ENCODE peak calls at places on chromosome 21, in nine cellular contexts. One of them, this sample, is unnamed.

GRCh38 chr21:42830456-42831455 is 48.6 kb downstream of the WDR4 start:
- DNase-seq in AG10803: no peak
- DNase-seq in iPS DF 6.9: no peak
- DNase-seq in mucosa of descending colon: no peak
- DNase-seq in brain microvascular endothelial cell: no peak
- DNase-seq in transverse colon: no peak
- DNase-seq in IMR-90: no peak
- DNase-seq in foreskin fibroblast: no peak
- DNase-seq in neural progenitor cell: no peak
- DNase-seq in this sample: no peak

GRCh38 chr21:35150562-35151226 is 101.6 kb upstream of the RUNX1 start:
- DNase-seq in AG10803: peak; percentile 50
- DNase-seq in transverse colon: no peak
- DNase-seq in neural progenitor cell: no peak
- DNase-seq in IMR-90: peak; percentile 73
- DNase-seq in foreskin fibroblast: peak; percentile 37
- DNase-seq in mucosa of descending colon: no peak
- DNase-seq in iPS DF 6.9: no peak
- DNase-seq in brain microvascular endothelial cell: no peak
- DNase-seq in this sample: peak; percentile 24

GRCh38 chr21:37742532-37742931 is 173.7 kb downstream of the KCNJ6 start:
- DNase-seq in neural progenitor cell: no peak
- DNase-seq in brain microvascular endothelial cell: peak; percentile 39
- DNase-seq in foreskin fibroblast: peak; percentile 9
- DNase-seq in IMR-90: peak; percentile 4
- DNase-seq in transverse colon: no peak
- DNase-seq in AG10803: peak; percentile 60
- DNase-seq in iPS DF 6.9: no peak
- DNase-seq in mucosa of descending colon: no peak
- DNase-seq in this sample: no peak

GRCh38 chr21:38424333-38424732 is 73.9 kb downstream of the ERG start:
- DNase-seq in mucosa of descending colon: no peak
- DNase-seq in transverse colon: no peak
- DNase-seq in neural progenitor cell: peak; percentile 9
- DNase-seq in foreskin fibroblast: no peak
- DNase-seq in brain microvascular endothelial cell: no peak
- DNase-seq in IMR-90: no peak
- DNase-seq in AG10803: no peak
- DNase-seq in iPS DF 6.9: no peak
- DNase-seq in this sample: no peak

GRCh38 chr21:35674895-35675470 is 385.3 kb downstream of the SETD4 start:
- DNase-seq in neural progenitor cell: no peak
- DNase-seq in iPS DF 6.9: no peak
- DNase-seq in AG10803: no peak
- DNase-seq in transverse colon: no peak
- DNase-seq in foreskin fibroblast: peak; percentile 6
- DNase-seq in brain microvascular endothelial cell: no peak
- DNase-seq in IMR-90: peak; percentile 11
- DNase-seq in mucosa of descending colon: no peak
- DNase-seq in this sample: peak; percentile 11

GRCh38 chr21:30710499-30710898 is 8.1 kb downstream of the KRTAP21-3 start:
- DNase-seq in foreskin fibroblast: no peak
- DNase-seq in neural progenitor cell: no peak
- DNase-seq in mucosa of descending colon: no peak
- DNase-seq in IMR-90: no peak
- DNase-seq in brain microvascular endothelial cell: no peak
- DNase-seq in transverse colon: no peak
- DNase-seq in AG10803: no peak
- DNase-seq in iPS DF 6.9: no peak
- DNase-seq in this sample: no peak

GRCh38 chr21:22711636-22712035 is 1713.4 kb downstream of the NCAM2 start:
- DNase-seq in brain microvascular endothelial cell: no peak
- DNase-seq in AG10803: no peak
- DNase-seq in IMR-90: no peak
- DNase-seq in foreskin fibroblast: no peak
- DNase-seq in iPS DF 6.9: no peak
- DNase-seq in mucosa of descending colon: no peak
- DNase-seq in transverse colon: no peak
- DNase-seq in neural progenitor cell: no peak
- DNase-seq in this sample: no peak

GRCh38 chr21:46156378-46156645 is 933 bp upstream of the FTCD start:
- DNase-seq in transverse colon: no peak
- DNase-seq in neural progenitor cell: no peak
- DNase-seq in AG10803: no peak
- DNase-seq in mucosa of descending colon: no peak
- DNase-seq in iPS DF 6.9: no peak
- DNase-seq in IMR-90: no peak
- DNase-seq in brain microvascular endothelial cell: no peak
- DNase-seq in foreskin fibroblast: no peak
- DNase-seq in this sample: no peak

GRCh38 chr21:46097826-46098286 is at the start of gene COL6A2:
- DNase-seq in transverse colon: peak; percentile 52
- DNase-seq in iPS DF 6.9: no peak
- DNase-seq in foreskin fibroblast: peak; percentile 83
- DNase-seq in mucosa of descending colon: peak; percentile 68
- DNase-seq in brain microvascular endothelial cell: peak; percentile 36
- DNase-seq in neural progenitor cell: peak; percentile 84
- DNase-seq in IMR-90: peak; percentile 71
- DNase-seq in AG10803: peak; percentile 74
- DNase-seq in this sample: peak; percentile 74

GRCh38 chr21:42845296-42845965 is 33.9 kb downstream of the WDR4 start:
- DNase-seq in IMR-90: no peak
- DNase-seq in iPS DF 6.9: no peak
- DNase-seq in brain microvascular endothelial cell: no peak
- DNase-seq in neural progenitor cell: no peak
- DNase-seq in transverse colon: no peak
- DNase-seq in mucosa of descending colon: peak; percentile 18
- DNase-seq in AG10803: no peak
- DNase-seq in foreskin fibroblast: no peak
- DNase-seq in this sample: no peak

GRCh38 chr21:39452965-39453332 is 1.2 kb downstream of the SH3BGR start:
- DNase-seq in AG10803: no peak
- DNase-seq in iPS DF 6.9: no peak
- DNase-seq in brain microvascular endothelial cell: no peak
- DNase-seq in foreskin fibroblast: no peak
- DNase-seq in IMR-90: no peak
- DNase-seq in neural progenitor cell: peak; percentile 19
- DNase-seq in mucosa of descending colon: no peak
- DNase-seq in transverse colon: no peak
- DNase-seq in this sample: no peak
- H3K4me3 ChIP-seq in AG10803: no peak overlapping the region
- H3K4me3 ChIP-seq in iPS DF 6.9: no peak overlapping the region
- H3K4me3 ChIP-seq in brain microvascular endothelial cell: no peak overlapping the region
- H3K4me3 ChIP-seq in foreskin fibroblast: no peak overlapping the region
- H3K4me3 ChIP-seq in IMR-90: no peak overlapping the region
- H3K4me3 ChIP-seq in neural progenitor cell: no peak overlapping the region
- H3K4me3 ChIP-seq in mucosa of descending colon: no peak overlapping the region
- H3K4me3 ChIP-seq in transverse colon: no peak overlapping the region
- H3K4me3 ChIP-seq in this sample: no peak overlapping the region

GRCh38 chr21:31727181-31727580 is 4.7 kb downstream of the SCAF4 start:
- DNase-seq in transverse colon: no peak
- DNase-seq in neural progenitor cell: no peak
- DNase-seq in mucosa of descending colon: no peak
- DNase-seq in brain microvascular endothelial cell: peak; percentile 12
- DNase-seq in IMR-90: no peak
- DNase-seq in foreskin fibroblast: no peak
- DNase-seq in iPS DF 6.9: no peak
- DNase-seq in AG10803: no peak
- DNase-seq in this sample: peak; percentile 23

GRCh38 chr21:31728191-31728590 is 3.7 kb downstream of the SCAF4 start:
- DNase-seq in foreskin fibroblast: no peak
- DNase-seq in mucosa of descending colon: no peak
- DNase-seq in transverse colon: no peak
- DNase-seq in iPS DF 6.9: no peak
- DNase-seq in neural progenitor cell: no peak
- DNase-seq in IMR-90: no peak
- DNase-seq in AG10803: no peak
- DNase-seq in brain microvascular endothelial cell: no peak
- DNase-seq in this sample: no peak

GRCh38 chr21:31724552-31724951 is 7.4 kb downstream of the SCAF4 start:
- DNase-seq in iPS DF 6.9: no peak
- DNase-seq in mucosa of descending colon: no peak
- DNase-seq in AG10803: no peak
- DNase-seq in neural progenitor cell: no peak
- DNase-seq in brain microvascular endothelial cell: no peak
- DNase-seq in foreskin fibroblast: no peak
- DNase-seq in transverse colon: no peak
- DNase-seq in IMR-90: no peak
- DNase-seq in this sample: no peak

GRCh38 chr21:31726407-31726806 is 5.5 kb downstream of the SCAF4 start:
- DNase-seq in IMR-90: no peak
- DNase-seq in iPS DF 6.9: no peak
- DNase-seq in mucosa of descending colon: no peak
- DNase-seq in brain microvascular endothelial cell: no peak
- DNase-seq in neural progenitor cell: no peak
- DNase-seq in transverse colon: no peak
- DNase-seq in foreskin fibroblast: no peak
- DNase-seq in AG10803: no peak
- DNase-seq in this sample: no peak

DNA sequence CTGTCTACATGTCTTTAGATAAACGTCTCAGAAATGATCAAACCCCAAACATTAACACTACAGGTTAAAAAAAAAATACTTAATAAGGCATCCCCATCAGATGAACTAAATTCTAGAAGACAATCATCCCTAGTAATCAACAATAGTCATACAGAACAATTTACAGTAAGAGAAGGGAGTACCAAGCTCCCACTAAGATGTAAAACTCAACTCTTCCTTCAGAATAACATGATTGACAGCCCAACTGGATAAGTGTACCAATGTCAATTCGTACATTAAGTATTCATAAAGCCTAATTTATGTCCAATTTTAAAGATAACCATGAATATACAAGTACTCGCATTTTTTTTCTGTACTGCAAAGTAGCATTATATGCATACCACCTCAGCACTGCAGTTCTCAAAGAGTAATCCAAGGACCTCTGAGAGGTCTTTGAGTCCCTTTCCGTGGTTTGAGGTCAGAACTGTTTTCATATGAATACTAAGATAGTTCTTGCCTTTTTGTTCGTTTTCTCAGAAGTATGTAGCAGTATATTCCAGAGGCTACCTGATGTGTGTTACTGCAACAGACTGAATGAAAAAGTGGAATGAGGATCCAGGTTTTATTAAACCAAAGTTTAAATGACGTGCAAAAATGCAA is 6.6 kb downstream of the SCAF4 start:
- DNase-seq in IMR-90: no peak
- DNase-seq in AG10803: no peak
- DNase-seq in neural progenitor cell: no peak
- DNase-seq in brain microvascular endothelial cell: no peak
- DNase-seq in iPS DF 6.9: no peak
- DNase-seq in transverse colon: no peak
- DNase-seq in foreskin fibroblast: no peak
- DNase-seq in mucosa of descending colon: no peak
- DNase-seq in this sample: no peak
- H3K4me3 ChIP-seq in IMR-90: no peak overlapping the region
- H3K4me3 ChIP-seq in AG10803: no peak overlapping the region
- H3K4me3 ChIP-seq in neural progenitor cell: no peak overlapping the region
- H3K4me3 ChIP-seq in brain microvascular endothelial cell: no peak overlapping the region
- H3K4me3 ChIP-seq in iPS DF 6.9: no peak overlapping the region
- H3K4me3 ChIP-seq in transverse colon: no peak overlapping the region
- H3K4me3 ChIP-seq in foreskin fibroblast: no peak overlapping the region
- H3K4me3 ChIP-seq in mucosa of descending colon: no peak overlapping the region
- H3K4me3 ChIP-seq in this sample: no peak overlapping the region

GRCh38 chr21:44913425-44914175 is 7.1 kb downstream of the ITGB2 start:
- DNase-seq in neural progenitor cell: no peak
- DNase-seq in transverse colon: no peak
- DNase-seq in iPS DF 6.9: no peak
- DNase-seq in AG10803: no peak
- DNase-seq in brain microvascular endothelial cell: no peak
- DNase-seq in foreskin fibroblast: no peak
- DNase-seq in mucosa of descending colon: no peak
- DNase-seq in IMR-90: no peak
- DNase-seq in this sample: no peak
- H3K4me3 ChIP-seq in neural progenitor cell: no peak overlapping the region
- H3K4me3 ChIP-seq in transverse colon: no peak overlapping the region
- H3K4me3 ChIP-seq in iPS DF 6.9: no peak overlapping the region
- H3K4me3 ChIP-seq in AG10803: no peak overlapping the region
- H3K4me3 ChIP-seq in brain microvascular endothelial cell: no peak overlapping the region
- H3K4me3 ChIP-seq in foreskin fibroblast: no peak overlapping the region
- H3K4me3 ChIP-seq in mucosa of descending colon: no peak overlapping the region
- H3K4me3 ChIP-seq in IMR-90: no peak overlapping the region
- H3K4me3 ChIP-seq in this sample: no peak overlapping the region

GRCh38 chr21:26852422-26852821 is 7.2 kb upstream of the ADAMTS1 start:
- DNase-seq in transverse colon: no peak
- DNase-seq in AG10803: no peak
- DNase-seq in brain microvascular endothelial cell: no peak
- DNase-seq in foreskin fibroblast: no peak
- DNase-seq in neural progenitor cell: peak; percentile 57
- DNase-seq in IMR-90: no peak
- DNase-seq in mucosa of descending colon: no peak
- DNase-seq in iPS DF 6.9: no peak
- DNase-seq in this sample: no peak

GRCh38 chr21:26850116-26850643 is 5.0 kb upstream of the ADAMTS1 start:
- DNase-seq in IMR-90: peak; percentile 59
- DNase-seq in AG10803: peak; percentile 50
- DNase-seq in mucosa of descending colon: no peak
- DNase-seq in iPS DF 6.9: no peak
- DNase-seq in foreskin fibroblast: no peak
- DNase-seq in brain microvascular endothelial cell: no peak
- DNase-seq in neural progenitor cell: peak; percentile 37
- DNase-seq in transverse colon: no peak
- DNase-seq in this sample: peak; percentile 67

GRCh38 chr21:26851109-26851944 is 6.1 kb upstream of the ADAMTS1 start:
- DNase-seq in iPS DF 6.9: no peak
- DNase-seq in transverse colon: no peak
- DNase-seq in foreskin fibroblast: no peak
- DNase-seq in IMR-90: no peak
- DNase-seq in AG10803: no peak
- DNase-seq in brain microvascular endothelial cell: no peak
- DNase-seq in neural progenitor cell: no peak
- DNase-seq in mucosa of descending colon: no peak
- DNase-seq in this sample: no peak

GRCh38 chr21:26847951-26848350 is 2.7 kb upstream of the ADAMTS1 start:
- DNase-seq in mucosa of descending colon: no peak
- DNase-seq in IMR-90: no peak
- DNase-seq in AG10803: no peak
- DNase-seq in foreskin fibroblast: no peak
- DNase-seq in transverse colon: no peak
- DNase-seq in iPS DF 6.9: no peak
- DNase-seq in neural progenitor cell: no peak
- DNase-seq in brain microvascular endothelial cell: no peak
- DNase-seq in this sample: no peak

DNA sequence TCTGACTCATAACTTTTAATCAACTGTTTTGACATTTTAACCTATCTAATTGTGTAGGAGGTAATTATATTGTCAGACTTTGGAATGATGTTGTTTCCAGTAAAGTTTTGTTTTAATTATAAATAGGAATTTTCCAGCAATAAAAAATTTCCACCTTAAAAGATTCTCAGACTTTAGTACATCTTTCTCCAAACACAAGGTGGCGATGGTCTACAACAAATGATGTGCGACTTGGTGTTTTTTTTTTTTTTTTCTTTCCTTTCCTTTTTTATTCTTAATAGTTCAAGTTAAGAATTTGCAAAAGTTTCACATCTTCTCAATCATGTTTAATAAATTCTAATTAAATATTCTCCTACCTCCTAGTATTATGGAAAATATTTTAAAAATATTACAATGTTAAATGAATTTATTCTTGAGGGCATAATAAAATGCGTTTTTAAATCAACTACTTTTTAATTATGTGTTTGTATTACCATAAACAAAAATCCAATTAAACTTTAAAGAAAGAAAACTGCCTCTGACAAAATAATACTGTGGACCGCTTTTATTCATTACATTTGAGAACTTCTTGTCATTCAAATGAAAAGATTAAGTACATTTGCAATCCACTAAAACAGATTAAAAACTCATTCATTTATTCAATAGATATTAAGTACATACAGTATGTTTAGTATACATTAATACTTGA is 4.4 kb upstream of the ADAMTS1 start:
- DNase-seq in mucosa of descending colon: no peak
- DNase-seq in IMR-90: peak; percentile 80
- DNase-seq in iPS DF 6.9: no peak
- DNase-seq in foreskin fibroblast: no peak
- DNase-seq in AG10803: peak; percentile 77
- DNase-seq in transverse colon: no peak
- DNase-seq in neural progenitor cell: peak; percentile 74
- DNase-seq in brain microvascular endothelial cell: peak; percentile 37
- DNase-seq in this sample: peak; percentile 82
- H3K4me3 ChIP-seq in mucosa of descending colon: no peak overlapping the region
- H3K4me3 ChIP-seq in IMR-90: no peak overlapping the region
- H3K4me3 ChIP-seq in iPS DF 6.9: no peak overlapping the region
- H3K4me3 ChIP-seq in foreskin fibroblast: no peak overlapping the region
- H3K4me3 ChIP-seq in AG10803: no peak overlapping the region
- H3K4me3 ChIP-seq in transverse colon: no peak overlapping the region
- H3K4me3 ChIP-seq in neural progenitor cell: no peak overlapping the region
- H3K4me3 ChIP-seq in brain microvascular endothelial cell: no peak overlapping the region
- H3K4me3 ChIP-seq in this sample: no peak overlapping the region

This sample was measured in fibroblast of villous mesenchyme.